ENCODE peak calls at places on chromosomes 12 and 14, in ten cellular contexts. One of them, this sample, is unnamed. For H3K4me1, the result is how much of the 10 kb centered on the place peaks cover.

GRCh38 chr12:106581543-106582263 is 1.1 kb upstream of the RFX4 start:
- DNase-seq in left ventricle myocardium inferior: no peak
- DNase-seq in Caco-2: peak
- DNase-seq in Peyer's patch: no peak
- DNase-seq in foreskin keratinocyte: no peak
- DNase-seq in endothelial cell of umbilical vein: no peak
- DNase-seq in pancreas: no peak
- DNase-seq in transverse colon: no peak
- DNase-seq in stomach: no peak
- DNase-seq in OCI-LY7: no peak
- DNase-seq in this sample: no peak

GRCh38 chr12:43841253-43841652 is 5.4 kb downstream of the TMEM117 start:
- DNase-seq in left ventricle myocardium inferior: no peak
- DNase-seq in OCI-LY7: no peak
- DNase-seq in Caco-2: no peak
- DNase-seq in Peyer's patch: no peak
- DNase-seq in stomach: no peak
- DNase-seq in transverse colon: no peak
- DNase-seq in pancreas: no peak
- DNase-seq in foreskin keratinocyte: no peak
- DNase-seq in endothelial cell of umbilical vein: no peak
- DNase-seq in this sample: no peak

GRCh38 chr12:82912406-82912805 is 225.7 kb downstream of the TMTC2 start:
- DNase-seq in transverse colon: no peak
- DNase-seq in endothelial cell of umbilical vein: no peak
- DNase-seq in stomach: no peak
- DNase-seq in foreskin keratinocyte: peak
- DNase-seq in left ventricle myocardium inferior: no peak
- DNase-seq in OCI-LY7: no peak
- DNase-seq in Peyer's patch: no peak
- DNase-seq in Caco-2: no peak
- DNase-seq in pancreas: no peak
- DNase-seq in this sample: no peak

GRCh38 chr12:88309546-88309945 is 167.4 kb downstream of the TMTC3 start:
- DNase-seq in OCI-LY7: no peak
- DNase-seq in Caco-2: no peak
- DNase-seq in endothelial cell of umbilical vein: peak
- DNase-seq in Peyer's patch: no peak
- DNase-seq in stomach: no peak
- DNase-seq in pancreas: no peak
- DNase-seq in transverse colon: no peak
- DNase-seq in left ventricle myocardium inferior: no peak
- DNase-seq in foreskin keratinocyte: no peak
- DNase-seq in this sample: no peak

GRCh38 chr12:132585177-132585576 is 25.2 kb downstream of the LRCOL1 start:
- DNase-seq in left ventricle myocardium inferior: no peak
- DNase-seq in OCI-LY7: no peak
- DNase-seq in Peyer's patch: no peak
- DNase-seq in pancreas: no peak
- DNase-seq in foreskin keratinocyte: no peak
- DNase-seq in stomach: no peak
- DNase-seq in endothelial cell of umbilical vein: no peak
- DNase-seq in Caco-2: no peak
- DNase-seq in transverse colon: no peak
- DNase-seq in this sample: peak

GRCh38 chr12:2229661-2230539 is 177.1 kb downstream of the CACNA1C start:
- DNase-seq in Peyer's patch: no peak
- DNase-seq in pancreas: no peak
- DNase-seq in endothelial cell of umbilical vein: no peak
- DNase-seq in OCI-LY7: no peak
- DNase-seq in foreskin keratinocyte: no peak
- DNase-seq in Caco-2: no peak
- DNase-seq in left ventricle myocardium inferior: no peak
- DNase-seq in stomach: no peak
- DNase-seq in transverse colon: no peak
- DNase-seq in this sample: no peak

GRCh38 chr12:1881301-1881700 is 37.2 kb downstream of the CACNA2D4 start:
- DNase-seq in transverse colon: no peak
- DNase-seq in Caco-2: no peak
- DNase-seq in stomach: no peak
- DNase-seq in Peyer's patch: no peak
- DNase-seq in endothelial cell of umbilical vein: no peak
- DNase-seq in left ventricle myocardium inferior: no peak
- DNase-seq in pancreas: no peak
- DNase-seq in OCI-LY7: no peak
- DNase-seq in foreskin keratinocyte: no peak
- DNase-seq in this sample: no peak

GRCh38 chr12:52607314-52607713 is 6.1 kb upstream of the KRT72 start:
- DNase-seq in OCI-LY7: no peak
- DNase-seq in left ventricle myocardium inferior: no peak
- DNase-seq in stomach: no peak
- DNase-seq in endothelial cell of umbilical vein: no peak
- DNase-seq in pancreas: no peak
- DNase-seq in Peyer's patch: no peak
- DNase-seq in Caco-2: no peak
- DNase-seq in transverse colon: no peak
- DNase-seq in foreskin keratinocyte: no peak
- DNase-seq in this sample: no peak

GRCh38 chr12:87038098-87038497 is 781.9 kb upstream of the MGAT4C start:
- DNase-seq in left ventricle myocardium inferior: no peak
- DNase-seq in Caco-2: no peak
- DNase-seq in foreskin keratinocyte: no peak
- DNase-seq in transverse colon: no peak
- DNase-seq in pancreas: no peak
- DNase-seq in stomach: no peak
- DNase-seq in Peyer's patch: no peak
- DNase-seq in OCI-LY7: no peak
- DNase-seq in endothelial cell of umbilical vein: no peak
- DNase-seq in this sample: no peak

GRCh38 chr12:92030618-92031017 is 115.0 kb downstream of the BTG1 start:
- DNase-seq in transverse colon: peak
- DNase-seq in OCI-LY7: peak
- DNase-seq in stomach: peak
- DNase-seq in Caco-2: no peak
- DNase-seq in left ventricle myocardium inferior: no peak
- DNase-seq in endothelial cell of umbilical vein: peak
- DNase-seq in pancreas: no peak
- DNase-seq in foreskin keratinocyte: no peak
- DNase-seq in Peyer's patch: no peak
- DNase-seq in this sample: no peak

GRCh38 chr12:52148541-52149181 is 43.2 kb downstream of the KRT80 start:
- DNase-seq in transverse colon: peak
- DNase-seq in pancreas: peak
- DNase-seq in Peyer's patch: peak
- DNase-seq in left ventricle myocardium inferior: no peak
- DNase-seq in foreskin keratinocyte: peak
- DNase-seq in Caco-2: peak
- DNase-seq in endothelial cell of umbilical vein: no peak
- DNase-seq in stomach: peak
- DNase-seq in OCI-LY7: no peak
- DNase-seq in this sample: peak

GRCh38 chr14:70315942-70316341 is 43.5 kb downstream of the COX16 start:
- DNase-seq in Peyer's patch: no peak
- DNase-seq in endothelial cell of umbilical vein: no peak
- DNase-seq in OCI-LY7: no peak
- DNase-seq in foreskin keratinocyte: peak
- DNase-seq in Caco-2: no peak
- DNase-seq in pancreas: no peak
- DNase-seq in stomach: no peak
- DNase-seq in transverse colon: no peak
- DNase-seq in left ventricle myocardium inferior: no peak
- DNase-seq in this sample: no peak

GRCh38 chr14:70317091-70317968 is 42.2 kb downstream of the COX16 start:
- DNase-seq in stomach: no peak
- DNase-seq in Caco-2: no peak
- DNase-seq in left ventricle myocardium inferior: no peak
- DNase-seq in Peyer's patch: no peak
- DNase-seq in OCI-LY7: no peak
- DNase-seq in pancreas: peak
- DNase-seq in foreskin keratinocyte: no peak
- DNase-seq in endothelial cell of umbilical vein: no peak
- DNase-seq in transverse colon: no peak
- DNase-seq in this sample: no peak

GRCh38 chr14:70320294-70320693 is 39.2 kb downstream of the COX16 start:
- DNase-seq in Peyer's patch: no peak
- DNase-seq in stomach: no peak
- DNase-seq in OCI-LY7: no peak
- DNase-seq in transverse colon: no peak
- DNase-seq in Caco-2: no peak
- DNase-seq in endothelial cell of umbilical vein: no peak
- DNase-seq in foreskin keratinocyte: no peak
- DNase-seq in left ventricle myocardium inferior: no peak
- DNase-seq in pancreas: no peak
- DNase-seq in this sample: no peak

GRCh38 chr14:70318635-70319013 is 40.9 kb downstream of the COX16 start:
- DNase-seq in Caco-2: no peak
- DNase-seq in OCI-LY7: no peak
- DNase-seq in pancreas: no peak
- DNase-seq in endothelial cell of umbilical vein: no peak
- DNase-seq in foreskin keratinocyte: no peak
- DNase-seq in Peyer's patch: no peak
- DNase-seq in transverse colon: no peak
- DNase-seq in stomach: no peak
- DNase-seq in left ventricle myocardium inferior: no peak
- DNase-seq in this sample: no peak

GRCh38 chr14:70317969-70318634 is 41.4 kb downstream of the COX16 start:
- DNase-seq in Caco-2: peak
- DNase-seq in pancreas: peak
- DNase-seq in Peyer's patch: no peak
- DNase-seq in foreskin keratinocyte: peak
- DNase-seq in stomach: peak
- DNase-seq in left ventricle myocardium inferior: no peak
- DNase-seq in endothelial cell of umbilical vein: peak
- DNase-seq in OCI-LY7: peak
- DNase-seq in transverse colon: peak
- DNase-seq in this sample: no peak
- TF ChIP-seq CTCF in Caco-2: peak
- TF ChIP-seq CTCF in pancreas: peak
- TF ChIP-seq CTCF in Peyer's patch: peak
- TF ChIP-seq CTCF in foreskin keratinocyte: peak
- TF ChIP-seq CTCF in stomach: no peak
- TF ChIP-seq CTCF in left ventricle myocardium inferior: peak
- TF ChIP-seq CTCF in endothelial cell of umbilical vein: peak
- TF ChIP-seq CTCF in OCI-LY7: peak
- TF ChIP-seq CTCF in transverse colon: peak
- TF ChIP-seq CTCF in this sample: peak

GRCh38 chr12:124391340-124392261 is 96.7 kb downstream of the RFLNA start:
- DNase-seq in pancreas: no peak
- DNase-seq in stomach: peak
- DNase-seq in endothelial cell of umbilical vein: peak
- DNase-seq in left ventricle myocardium inferior: peak
- DNase-seq in Peyer's patch: no peak
- DNase-seq in foreskin keratinocyte: peak
- DNase-seq in Caco-2: no peak
- DNase-seq in OCI-LY7: peak
- DNase-seq in transverse colon: peak
- DNase-seq in this sample: peak
- H3K4me1 ChIP-seq in pancreas: under half
- H3K4me1 ChIP-seq in stomach: half or more
- H3K4me1 ChIP-seq in endothelial cell of umbilical vein: half or more
- H3K4me1 ChIP-seq in left ventricle myocardium inferior: half or more
- H3K4me1 ChIP-seq in Peyer's patch: under half
- H3K4me1 ChIP-seq in foreskin keratinocyte: under half
- H3K4me1 ChIP-seq in Caco-2: under half
- H3K4me1 ChIP-seq in OCI-LY7: under half
- H3K4me1 ChIP-seq in transverse colon: half or more
- H3K4me1 ChIP-seq in this sample: half or more

DNA sequence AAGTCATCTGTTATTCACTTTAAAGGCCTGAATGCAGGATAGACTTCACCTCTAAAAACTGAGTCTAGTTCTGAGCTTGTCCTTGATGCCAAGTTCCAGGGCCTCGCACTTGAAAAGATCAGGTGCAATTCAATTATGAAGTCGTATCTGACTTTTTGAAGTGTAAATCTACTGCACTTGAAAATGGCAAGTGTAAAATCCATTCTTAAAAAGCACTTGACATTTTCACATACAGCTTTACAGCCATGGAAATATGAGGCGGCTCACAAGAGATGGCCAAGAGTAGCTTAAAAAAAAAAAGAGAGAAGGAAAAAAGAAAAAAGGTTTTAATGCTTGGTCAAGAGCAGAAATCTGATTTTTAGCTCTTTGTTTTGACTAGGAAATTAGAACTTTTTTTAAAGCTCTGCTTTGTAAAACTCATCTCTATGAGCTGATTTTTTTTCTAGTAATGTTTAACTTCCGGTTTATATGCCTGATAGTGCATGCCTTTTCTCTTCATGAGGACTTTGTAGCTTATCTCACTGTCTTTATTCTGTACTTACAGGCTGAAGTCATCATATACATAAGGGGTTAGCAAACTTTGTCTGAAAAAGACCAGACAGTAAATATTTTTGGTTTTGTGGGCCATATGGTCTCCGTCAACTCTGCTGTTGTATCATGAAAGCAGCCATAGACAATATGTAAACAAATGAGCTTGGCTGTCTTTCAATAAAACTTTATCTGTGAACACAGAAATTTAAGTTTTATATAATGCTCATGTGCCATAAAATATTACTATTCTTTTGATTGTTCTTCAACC is 172.3 kb downstream of the GXYLT1 start:
- DNase-seq in pancreas: no peak
- DNase-seq in endothelial cell of umbilical vein: no peak
- DNase-seq in OCI-LY7: no peak
- DNase-seq in transverse colon: no peak
- DNase-seq in stomach: no peak
- DNase-seq in Caco-2: no peak
- DNase-seq in foreskin keratinocyte: no peak
- DNase-seq in left ventricle myocardium inferior: no peak
- DNase-seq in Peyer's patch: no peak
- DNase-seq in this sample: no peak
- TF ChIP-seq CTCF in pancreas: no peak
- TF ChIP-seq CTCF in endothelial cell of umbilical vein: no peak
- TF ChIP-seq CTCF in OCI-LY7: no peak
- TF ChIP-seq CTCF in transverse colon: no peak
- TF ChIP-seq CTCF in stomach: no peak
- TF ChIP-seq CTCF in Caco-2: no peak
- TF ChIP-seq CTCF in foreskin keratinocyte: no peak
- TF ChIP-seq CTCF in left ventricle myocardium inferior: no peak
- TF ChIP-seq CTCF in Peyer's patch: no peak
- TF ChIP-seq CTCF in this sample: no peak

DNA sequence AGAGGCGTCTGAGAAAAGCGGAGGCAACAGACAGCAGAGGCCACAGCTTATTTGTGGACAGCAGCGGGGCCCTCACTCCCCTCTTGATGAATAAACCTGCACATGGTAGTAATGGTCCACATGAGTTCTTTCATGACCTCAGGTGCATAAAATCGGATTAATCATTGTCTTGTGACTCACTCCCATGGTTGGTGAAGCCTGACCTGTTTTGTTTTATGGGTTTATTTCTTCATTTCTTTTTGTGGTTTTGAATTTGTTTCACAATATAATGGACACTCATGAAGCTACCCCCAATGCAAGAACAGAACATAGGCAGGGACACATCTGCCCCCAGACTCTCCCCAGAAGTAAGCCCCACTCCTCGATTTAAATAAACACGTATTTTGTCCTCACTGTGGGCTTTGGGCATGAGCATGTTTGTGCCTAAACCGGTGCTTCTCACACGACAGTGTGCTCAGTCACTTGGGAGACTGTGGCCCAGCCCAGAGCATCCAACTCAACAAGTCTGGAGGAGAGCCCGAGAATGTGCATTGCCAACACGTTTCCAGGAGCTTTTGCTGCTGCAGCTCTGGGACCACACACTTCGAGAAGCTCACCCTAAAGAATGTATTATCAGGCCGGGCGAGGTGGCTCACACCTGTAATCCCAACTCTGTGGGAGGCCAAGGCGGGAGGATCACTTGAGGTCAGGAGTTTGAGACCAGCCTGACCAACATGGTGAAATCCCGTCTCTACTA is 116.1 kb downstream of the SCARB1 start:
- DNase-seq in Peyer's patch: no peak
- DNase-seq in transverse colon: peak
- DNase-seq in left ventricle myocardium inferior: no peak
- DNase-seq in foreskin keratinocyte: peak
- DNase-seq in endothelial cell of umbilical vein: peak
- DNase-seq in pancreas: no peak
- DNase-seq in Caco-2: peak
- DNase-seq in OCI-LY7: no peak
- DNase-seq in stomach: no peak
- DNase-seq in this sample: no peak
- H3K4me1 ChIP-seq in Peyer's patch: under half
- H3K4me1 ChIP-seq in transverse colon: under half
- H3K4me1 ChIP-seq in left ventricle myocardium inferior: under half
- H3K4me1 ChIP-seq in foreskin keratinocyte: under half
- H3K4me1 ChIP-seq in endothelial cell of umbilical vein: under half
- H3K4me1 ChIP-seq in pancreas: under half
- H3K4me1 ChIP-seq in Caco-2: under half
- H3K4me1 ChIP-seq in OCI-LY7: under half
- H3K4me1 ChIP-seq in stomach: under half
- H3K4me1 ChIP-seq in this sample: under half

This sample was measured in left lung.